ENCODE peak calls at places on chromosomes 5 and 9, in six cellular contexts. Q, W, H, V, K and C are unnamed samples.
A peak's percentile ranks its signal among the peaks of the same experiment; 100 is the strongest.

GRCh38 chr9:122785269-122785668 is 3.5 kb upstream of the OR5C1 start:
- DNase-seq in Q (no peak), W (no peak), H (no peak), V (no peak), K (no peak), C (no peak)

GRCh38 chr5:39440964-39441363 is 16.2 kb upstream of the DAB2 start:
- DNase-seq in Q (no peak), W (no peak), H (no peak), V (no peak), K (no peak), C (no peak)

GRCh38 chr5:84779206-84779605 is 394.5 kb upstream of the EDIL3 start:
- DNase-seq in Q (no peak), W (no peak), H (no peak), V (no peak), K (no peak), C (no peak)

GRCh38 chr5:84016090-84016489 is 295.4 kb upstream of the HAPLN1 start:
- DNase-seq in Q (no peak), W (no peak), H (no peak), V (no peak), K (no peak), C (no peak)

GRCh38 chr9:4225291-4226119 is 74.4 kb downstream of the GLIS3 start:
- DNase-seq in Q (no peak), W (no peak), H (no peak), V (no peak), K (no peak), C (no peak)

GRCh38 chr9:127519301-127520166 is 68.2 kb downstream of the LRSAM1 start:
- DNase-seq in Q (peak; percentile 22), W (peak; percentile 16), H (peak; percentile 18), V (no peak), K (peak; percentile 80), C (peak; percentile 99)

GRCh38 chr5:170482511-170482910 is 21.3 kb upstream of the KCNIP1 start:
- DNase-seq in Q (no peak), W (no peak), H (no peak), V (no peak), K (no peak), C (no peak)

GRCh38 chr5:111345731-111346130 is 121.5 kb downstream of the CAMK4 start:
- DNase-seq in Q (no peak), W (no peak), H (no peak), V (no peak), K (no peak), C (no peak)

GRCh38 chr9:37963936-37964739 is 60.2 kb upstream of the SLC25A51 start:
- DNase-seq in Q (peak; percentile 76), W (no peak), H (peak; percentile 83), V (no peak), K (peak; percentile 85), C (no peak)

GRCh38 chr5:132421442-132421841 is 51.9 kb downstream of the SLC22A5 start:
- DNase-seq in Q (no peak), W (no peak), H (no peak), V (no peak), K (no peak), C (no peak)

GRCh38 chr5:34838785-34839714 is at the start of gene TTC23L:
- DNase-seq in Q (peak; percentile 60), W (peak; percentile 88), H (peak; percentile 93), V (peak; percentile 87), K (peak; percentile 94), C (peak; percentile 81)

GRCh38 chr9:121057821-121058220 is 7.7 kb upstream of the C5 start:
- DNase-seq in Q (no peak), W (no peak), H (no peak), V (no peak), K (no peak), C (no peak)

GRCh38 chr5:162067651-162068411 is at the start of gene GABRG2:
- DNase-seq in Q (no peak), W (no peak), H (no peak), V (no peak), K (no peak), C (no peak)

GRCh38 chr9:5614985-5615384 is 13.9 kb upstream of the RIC1 start:
- DNase-seq in Q (no peak), W (no peak), H (no peak), V (no peak), K (no peak), C (no peak)

GRCh38 chr9:114805670-114806551 is at the start of gene TNFSF15:
- DNase-seq in Q (no peak), W (peak; percentile 22), H (peak; percentile 72), V (no peak), K (peak; percentile 83), C (no peak)

GRCh38 chr5:65190328-65191053 is 291.2 kb downstream of the ADAMTS6 start:
- DNase-seq in Q (no peak), W (no peak), H (no peak), V (no peak), K (no peak), C (no peak)

GRCh38 chr5:173984218-173984617 is 4.8 kb upstream of the C5orf47 start:
- DNase-seq in Q (no peak), W (no peak), H (no peak), V (no peak), K (no peak), C (no peak)

GRCh38 chr5:166369817-166370216 is 1921.6 kb upstream of the WWC1 start:
- DNase-seq in Q (no peak), W (no peak), H (no peak), V (no peak), K (no peak), C (no peak)

GRCh38 chr9:137974746-137975526 is 97.4 kb downstream of the CACNA1B start:
- DNase-seq in Q (no peak), W (no peak), H (no peak), V (no peak), K (peak; percentile 41), C (no peak)

GRCh38 chr5:6544561-6544935 is 88.3 kb downstream of the NSUN2 start:
- DNase-seq in Q (no peak), W (no peak), H (no peak), V (no peak), K (no peak), C (no peak)

GRCh38 chr9:91803143-91803940 is 146.7 kb downstream of the ROR2 start:
- DNase-seq in Q (no peak), W (no peak), H (no peak), V (no peak), K (no peak), C (no peak)

GRCh38 chr5:136058031-136058971 is 29.5 kb downstream of the TGFBI start:
- DNase-seq in Q (no peak), W (no peak), H (peak; percentile 55), V (no peak), K (no peak), C (no peak)

GRCh38 chr9:77751341-77752091 is 103.4 kb upstream of the GNA14 start:
- DNase-seq in Q (no peak), W (no peak), H (no peak), V (no peak), K (no peak), C (no peak)

GRCh38 chr5:10354048-10354872 is 765 bp downstream of the MARCHF6 start:
- DNase-seq in Q (peak; percentile 55), W (peak; percentile 37), H (peak; percentile 52), V (peak; percentile 11), K (no peak), C (no peak)

GRCh38 chr5:138468133-138468965 is 3.1 kb downstream of the EGR1 start:
- DNase-seq in Q (no peak), W (no peak), H (no peak), V (no peak), K (no peak), C (no peak)

GRCh38 chr5:179268399-179268952 is 76.8 kb downstream of the ADAMTS2 start:
- DNase-seq in Q (no peak), W (no peak), H (no peak), V (no peak), K (peak; percentile 61), C (peak; percentile 31)

GRCh38 chr9:104412238-104412637 is 91.8 kb upstream of the OR13F1 start:
- DNase-seq in Q (no peak), W (no peak), H (no peak), V (no peak), K (no peak), C (no peak)

GRCh38 chr9:127358023-127358535 is 38.9 kb upstream of the SLC2A8 start:
- DNase-seq in Q (no peak), W (no peak), H (no peak), V (no peak), K (no peak), C (no peak)

GRCh38 chr5:142007237-142007544 is 5.6 kb downstream of the GNPDA1 start:
- DNase-seq in Q (no peak), W (no peak), H (no peak), V (no peak), K (no peak), C (no peak)

GRCh38 chr9:16221350-16221749 is 649.1 kb downstream of the BNC2 start:
- DNase-seq in Q (no peak), W (no peak), H (no peak), V (no peak), K (no peak), C (no peak)